ENCODE peak calls at places on chromosomes 1 and 21, in six cellular contexts. Y, V, M, N, J and W are unnamed samples. For H3K4me1, the result is how much of the 10 kb centered on the place peaks cover.

GRCh38 chr1:36136535-36136934 is 11.5 kb upstream of the COL8A2 start:
- DNase-seq in N (no peak), Y (peak), V (no peak), M (no peak), J (no peak), W (peak)

GRCh38 chr1:156821801-156822200 is 5.2 kb upstream of the SH2D2A start:
- DNase-seq in M (no peak), N (no peak), Y (no peak), J (no peak), V (no peak), W (peak)

GRCh38 chr1:115911298-115911697 is 65.0 kb upstream of the SLC22A15 start:
- DNase-seq in J (no peak), N (no peak), M (no peak), V (no peak), Y (no peak), W (no peak)

GRCh38 chr1:42423621-42424200 is 32.1 kb downstream of the ZMYND12 start:
- DNase-seq in M (no peak), V (no peak), N (no peak), Y (no peak), J (no peak), W (no peak)

GRCh38 chr1:35269190-35269988 is 880 bp downstream of the ZMYM4 start:
- DNase-seq in Y (no peak), M (no peak), J (no peak), V (no peak), N (peak), W (peak)

GRCh38 chr1:204110894-204111633 is 38.1 kb downstream of the SOX13 start:
- DNase-seq in V (no peak), M (no peak), N (no peak), J (no peak), Y (no peak), W (no peak)

GRCh38 chr21:21675601-21676000 is 677.4 kb downstream of the NCAM2 start:
- DNase-seq in V (no peak), J (no peak), Y (no peak), N (no peak), M (no peak), W (no peak)

GRCh38 chr1:154832384-154832783 is 37.7 kb downstream of the KCNN3 start:
- DNase-seq in Y (no peak), N (no peak), J (no peak), V (no peak), M (no peak), W (no peak)

GRCh38 chr1:111538343-111539035 is 35.1 kb upstream of the ADORA3 start:
- DNase-seq in J (no peak), M (no peak), N (no peak), Y (no peak), V (no peak), W (no peak)

GRCh38 chr1:1426496-1426960 is 5.5 kb upstream of the ANKRD65 start:
- DNase-seq in J (no peak), M (no peak), Y (no peak), N (no peak), V (no peak), W (no peak)

GRCh38 chr1:59020151-59020997 is 236.5 kb upstream of the JUN start:
- DNase-seq in Y (peak), M (no peak), N (peak), V (peak), J (peak), W (no peak)

GRCh38 chr1:15848143-15848928 is 829 bp downstream of the SPEN start:
- DNase-seq in J (peak), Y (no peak), M (no peak), V (peak), N (peak), W (peak)
- H3K4me1 ChIP-seq in J (under half), Y (under half), M (under half), V (half or more), N (under half), W (under half)

DNA sequence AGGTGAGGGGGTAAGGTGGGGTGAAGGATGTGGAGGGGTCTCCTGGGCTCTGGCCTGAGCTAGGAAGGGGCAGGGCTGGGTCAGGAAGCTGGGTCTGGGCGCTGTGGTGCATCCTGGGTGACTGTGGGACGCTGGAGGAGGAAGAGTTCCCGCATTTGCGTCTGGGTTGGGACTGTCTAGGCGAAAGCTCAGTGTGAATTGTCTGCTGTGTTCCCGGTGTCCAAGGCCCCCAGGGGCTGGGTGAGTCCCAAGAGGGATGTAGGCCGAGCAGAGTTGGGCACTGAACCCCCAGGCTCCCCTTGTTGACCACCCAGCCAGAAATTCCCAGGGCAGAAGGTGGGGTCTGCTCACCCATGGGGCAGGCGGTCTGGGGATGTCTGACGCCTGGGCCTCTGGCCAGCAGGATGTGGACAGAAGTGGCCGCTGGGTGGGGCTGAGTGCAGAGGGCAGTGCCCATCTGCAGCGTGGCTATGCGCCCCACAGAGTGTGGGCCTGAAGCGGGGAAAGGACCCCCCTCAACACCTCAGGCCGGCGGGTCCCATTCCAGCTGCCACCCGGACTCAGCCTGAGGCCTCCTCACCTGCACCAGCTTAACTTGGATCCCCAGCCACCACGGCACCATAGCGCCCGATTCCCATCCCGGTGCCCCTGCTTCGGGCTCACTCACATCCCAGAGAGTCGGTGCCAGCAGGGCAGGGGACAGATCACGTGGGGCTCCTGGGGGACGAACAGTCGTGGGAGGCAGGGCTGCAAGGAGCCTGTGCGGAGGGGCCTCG is 36.9 kb upstream of the POFUT2 start:
- DNase-seq in Y (no peak), V (no peak), M (no peak), N (no peak), J (no peak), W (no peak)
- H3K4me1 ChIP-seq in Y (half or more), V (under half), M (under half), N (under half), J (under half), W (under half)

GRCh38 chr1:27634166-27634981 is 611 bp downstream of the FGR start:
- DNase-seq in N (no peak), M (no peak), Y (no peak), V (no peak), J (no peak), W (peak)

GRCh38 chr1:27632387-27633297 is 2.3 kb downstream of the FGR start:
- DNase-seq in J (no peak), N (no peak), V (peak), M (no peak), Y (no peak), W (no peak)

GRCh38 chr1:27633298-27633610 is 1.7 kb downstream of the FGR start:
- DNase-seq in N (no peak), V (no peak), Y (no peak), M (no peak), J (no peak), W (no peak)

GRCh38 chr1:27634982-27635362 is at the start of gene FGR:
- DNase-seq in J (no peak), V (no peak), M (no peak), Y (peak), N (no peak), W (no peak)

DNA sequence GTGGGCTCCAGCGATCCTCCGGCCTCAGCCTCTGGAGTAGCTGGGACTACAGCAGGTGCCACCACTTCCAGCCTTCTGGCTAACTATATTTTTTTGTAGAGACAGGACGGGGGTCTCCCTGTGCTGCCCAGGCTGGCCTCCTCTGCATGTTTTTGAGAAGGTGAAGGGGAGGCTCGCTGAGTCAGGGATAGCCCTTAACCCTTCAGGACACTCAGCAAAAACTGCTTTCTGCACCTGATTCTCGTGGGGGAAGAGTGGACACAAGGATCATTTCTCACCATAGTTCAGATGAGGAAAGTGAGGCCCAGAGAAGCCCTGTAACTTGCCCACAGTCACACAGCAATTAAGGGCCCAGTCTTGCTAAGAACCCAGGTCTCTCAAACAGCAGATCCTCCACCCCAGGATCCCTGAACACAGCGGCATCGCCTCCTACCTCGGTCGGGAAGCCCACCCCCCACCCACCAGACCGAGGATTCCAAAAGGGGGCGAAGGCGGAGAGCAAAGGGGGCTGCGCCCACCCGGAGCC is 1.3 kb downstream of the FGR start:
- DNase-seq in M (no peak), J (no peak), Y (no peak), N (no peak), V (no peak), W (no peak)
- H3K4me1 ChIP-seq in M (under half), J (under half), Y (under half), N (under half), V (half or more), W (under half)

GRCh38 chr1:161132410-161133219 is at the start of gene DEDD:
- DNase-seq in Y (peak), V (peak), M (peak), N (peak), J (peak), W (peak)

GRCh38 chr1:161130266-161130665 is 2.2 kb downstream of the DEDD start:
- DNase-seq in M (no peak), Y (no peak), J (no peak), V (no peak), N (no peak), W (no peak)

GRCh38 chr1:161131721-161132409 is 602 bp downstream of the DEDD start:
- DNase-seq in M (no peak), J (no peak), V (peak), N (peak), Y (no peak), W (no peak)

GRCh38 chr1:161128591-161129420 is 3.7 kb downstream of the DEDD start:
- DNase-seq in N (no peak), J (no peak), V (no peak), M (no peak), Y (no peak), W (no peak)

GRCh38 chr1:161133220-161133740 is 813 bp upstream of the DEDD start:
- DNase-seq in Y (no peak), J (no peak), N (no peak), V (no peak), M (no peak), W (no peak)
- H3K4me1 ChIP-seq in Y (under half), J (under half), N (under half), V (under half), M (under half), W (under half)

GRCh38 chr1:100037665-100038400 is 68.0 kb downstream of the SLC35A3 start:
- DNase-seq in J (peak), M (peak), V (peak), Y (peak), N (peak), W (peak)

GRCh38 chr1:100035214-100035613 is 65.4 kb downstream of the SLC35A3 start:
- DNase-seq in Y (no peak), J (no peak), V (no peak), N (no peak), M (no peak), W (no peak)

GRCh38 chr1:100039571-100039970 is 69.8 kb downstream of the SLC35A3 start:
- DNase-seq in Y (no peak), N (no peak), V (no peak), M (no peak), J (no peak), W (no peak)

GRCh38 chr1:100036718-100037664 is 67.2 kb downstream of the SLC35A3 start:
- DNase-seq in Y (no peak), M (no peak), V (peak), J (no peak), N (peak), W (peak)

GRCh38 chr1:100038401-100039306 is 68.9 kb downstream of the SLC35A3 start:
- DNase-seq in Y (peak), J (peak), M (no peak), N (peak), V (peak), W (peak)
- H3K4me1 ChIP-seq in Y (under half), J (under half), M (under half), N (under half), V (half or more), W (under half)

DNA sequence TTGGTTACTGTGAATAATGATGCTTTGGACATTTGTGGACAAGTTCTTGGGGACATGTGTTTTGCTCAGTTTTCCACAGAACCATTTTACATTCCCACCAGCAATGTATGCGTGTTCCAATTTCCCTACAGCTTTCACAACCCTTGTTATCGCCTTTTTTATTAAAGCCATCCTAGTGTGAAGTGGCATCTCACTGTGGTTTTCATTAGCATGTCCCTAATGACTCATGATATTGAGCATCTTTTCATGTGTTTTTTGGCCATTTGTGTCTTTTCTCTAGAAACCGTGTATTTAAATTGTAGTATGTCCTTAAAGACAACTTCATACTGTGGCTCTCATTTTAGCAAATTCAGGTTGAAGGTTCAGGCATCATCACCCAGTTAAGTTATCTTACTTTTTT is 132.1 kb downstream of the TGFBR3 start:
- DNase-seq in N (no peak), M (no peak), Y (no peak), V (no peak), J (no peak), W (no peak)
- H3K4me1 ChIP-seq in N (under half), M (under half), Y (under half), V (under half), J (under half), W (under half)

GRCh38 chr1:8716238-8716637 is 101.2 kb downstream of the RERE start:
- DNase-seq in M (no peak), J (no peak), N (no peak), V (no peak), Y (no peak), W (no peak)
- H3K4me1 ChIP-seq in M (under half), J (under half), N (half or more), V (under half), Y (under half), W (under half)